ENCODE peak calls at places on chromosome 3, in five cellular contexts. One of them, this sample, is unnamed.

GRCh38 chr3:122562923-122563716 is 980 bp downstream of the PARP9 start:
- DNase-seq in foreskin fibroblast: peak
- DNase-seq in naive thymus-derived CD4-positive, alpha-beta T cell: no peak
- DNase-seq in GM23248: peak
- DNase-seq in NCI-H2081: no peak
- DNase-seq in this sample: no peak

GRCh38 chr3:4687167-4687566 is 194.0 kb downstream of the ITPR1 start:
- DNase-seq in foreskin fibroblast: no peak
- DNase-seq in naive thymus-derived CD4-positive, alpha-beta T cell: no peak
- DNase-seq in GM23248: no peak
- DNase-seq in NCI-H2081: no peak
- DNase-seq in this sample: no peak

GRCh38 chr3:171260899-171261298 is 199.3 kb downstream of the TNIK start:
- DNase-seq in foreskin fibroblast: no peak
- DNase-seq in naive thymus-derived CD4-positive, alpha-beta T cell: no peak
- DNase-seq in GM23248: no peak
- DNase-seq in NCI-H2081: no peak
- DNase-seq in this sample: no peak

GRCh38 chr3:66729685-66730393 is 229.0 kb upstream of the LRIG1 start:
- DNase-seq in foreskin fibroblast: no peak
- DNase-seq in naive thymus-derived CD4-positive, alpha-beta T cell: no peak
- DNase-seq in GM23248: no peak
- DNase-seq in NCI-H2081: no peak
- DNase-seq in this sample: no peak

GRCh38 chr3:64104691-64105101 is 81.4 kb upstream of the PSMD6 start:
- DNase-seq in foreskin fibroblast: peak
- DNase-seq in naive thymus-derived CD4-positive, alpha-beta T cell: no peak
- DNase-seq in GM23248: peak
- DNase-seq in NCI-H2081: no peak
- DNase-seq in this sample: no peak

GRCh38 chr3:16326724-16327349 is 61.8 kb downstream of the OXNAD1 start:
- DNase-seq in foreskin fibroblast: no peak
- DNase-seq in naive thymus-derived CD4-positive, alpha-beta T cell: no peak
- DNase-seq in GM23248: no peak
- DNase-seq in NCI-H2081: no peak
- DNase-seq in this sample: no peak

GRCh38 chr3:102415553-102415952 is 19.3 kb upstream of the ZPLD1 start:
- DNase-seq in foreskin fibroblast: peak
- DNase-seq in naive thymus-derived CD4-positive, alpha-beta T cell: no peak
- DNase-seq in GM23248: peak
- DNase-seq in NCI-H2081: no peak
- DNase-seq in this sample: no peak

GRCh38 chr3:17910922-17911321 is 168.5 kb upstream of the TBC1D5 start:
- DNase-seq in foreskin fibroblast: no peak
- DNase-seq in naive thymus-derived CD4-positive, alpha-beta T cell: no peak
- DNase-seq in GM23248: no peak
- DNase-seq in NCI-H2081: no peak
- DNase-seq in this sample: no peak

GRCh38 chr3:78204977-78205376 is 1165.1 kb downstream of the ROBO2 start:
- DNase-seq in foreskin fibroblast: peak
- DNase-seq in naive thymus-derived CD4-positive, alpha-beta T cell: no peak
- DNase-seq in GM23248: peak
- DNase-seq in NCI-H2081: peak
- DNase-seq in this sample: no peak

GRCh38 chr3:44337253-44337652 is 1.3 kb upstream of the TCAIM start:
- DNase-seq in foreskin fibroblast: peak
- DNase-seq in naive thymus-derived CD4-positive, alpha-beta T cell: no peak
- DNase-seq in GM23248: peak
- DNase-seq in NCI-H2081: no peak
- DNase-seq in this sample: no peak

GRCh38 chr3:112667599-112667998 is 26.7 kb upstream of the CCDC80 start:
- DNase-seq in foreskin fibroblast: no peak
- DNase-seq in naive thymus-derived CD4-positive, alpha-beta T cell: no peak
- DNase-seq in GM23248: no peak
- DNase-seq in NCI-H2081: no peak
- DNase-seq in this sample: no peak

GRCh38 chr3:133113526-133113925 is 75.3 kb downstream of the TMEM108 start:
- DNase-seq in foreskin fibroblast: peak
- DNase-seq in naive thymus-derived CD4-positive, alpha-beta T cell: no peak
- DNase-seq in GM23248: peak
- DNase-seq in NCI-H2081: no peak
- DNase-seq in this sample: no peak

GRCh38 chr3:149603126-149604074 is 54.4 kb downstream of the WWTR1 start:
- DNase-seq in foreskin fibroblast: peak
- DNase-seq in naive thymus-derived CD4-positive, alpha-beta T cell: no peak
- DNase-seq in GM23248: peak
- DNase-seq in NCI-H2081: no peak
- DNase-seq in this sample: no peak

GRCh38 chr3:65398953-65399352 is 639.8 kb downstream of the MAGI1 start:
- DNase-seq in foreskin fibroblast: peak
- DNase-seq in naive thymus-derived CD4-positive, alpha-beta T cell: no peak
- DNase-seq in GM23248: no peak
- DNase-seq in NCI-H2081: no peak
- DNase-seq in this sample: no peak

GRCh38 chr3:129312021-129312639 is 33.5 kb downstream of the HMCES start:
- DNase-seq in foreskin fibroblast: no peak
- DNase-seq in naive thymus-derived CD4-positive, alpha-beta T cell: no peak
- DNase-seq in GM23248: no peak
- DNase-seq in NCI-H2081: no peak
- DNase-seq in this sample: no peak

GRCh38 chr3:63980019-63980418 is 43.3 kb downstream of the PSMD6 start:
- DNase-seq in foreskin fibroblast: no peak
- DNase-seq in naive thymus-derived CD4-positive, alpha-beta T cell: no peak
- DNase-seq in GM23248: no peak
- DNase-seq in NCI-H2081: no peak
- DNase-seq in this sample: no peak

GRCh38 chr3:184814214-184814613 is 2.2 kb downstream of the VPS8 start:
- DNase-seq in foreskin fibroblast: no peak
- DNase-seq in naive thymus-derived CD4-positive, alpha-beta T cell: no peak
- DNase-seq in GM23248: no peak
- DNase-seq in NCI-H2081: no peak
- DNase-seq in this sample: no peak

GRCh38 chr3:184336484-184337230 is 743 bp upstream of the FAM131A start:
- DNase-seq in foreskin fibroblast: peak
- DNase-seq in naive thymus-derived CD4-positive, alpha-beta T cell: no peak
- DNase-seq in GM23248: peak
- DNase-seq in NCI-H2081: peak
- DNase-seq in this sample: peak

This sample was measured in ecto neural progenitor cell.